ENCODE peak calls at places on chromosomes 5 and 9, in eight cellular contexts. A is astrocyte of the spinal cord, M is NCI-H1417, Y is HT1080, J is tibial nerve, F is NCI-H2081, I is cerebellum, O is left ventricle myocardium inferior. E is an unnamed sample.
A peak's percentile ranks its signal among the peaks of the same experiment; 100 is the strongest.

GRCh38 chr5:59317023-59317771 is 576.3 kb downstream of the PDE4D start:
- DNase-seq in F (peak; percentile 83), Y (no peak), O (no peak), J (peak; percentile 19), I (no peak), A (peak; percentile 57), M (peak; percentile 54), E (no peak)

GRCh38 chr5:178442361-178443256 is 147.6 kb downstream of the COL23A1 start:
- DNase-seq in Y (no peak), J (no peak), F (no peak), I (no peak), M (no peak), A (no peak), O (no peak), E (no peak)

GRCh38 chr9:121207371-121207940 is 5.8 kb upstream of the RAB14 start:
- DNase-seq in M (no peak), Y (no peak), O (no peak), A (no peak), J (no peak), F (no peak), I (no peak), E (no peak)

GRCh38 chr9:121884057-121884512 is 209.0 kb downstream of the TTLL11 start:
- DNase-seq in F (no peak), I (peak; percentile 76), O (no peak), M (no peak), J (no peak), A (peak; percentile 55), Y (no peak), E (peak; percentile 81)

GRCh38 chr5:174625591-174626365 is 98.6 kb upstream of the MSX2 start:
- DNase-seq in I (no peak), A (no peak), Y (no peak), M (peak; percentile 82), J (no peak), F (no peak), O (no peak), E (peak; percentile 25)

GRCh38 chr9:99416007-99416406 is 193.9 kb downstream of the SEC61B start:
- DNase-seq in J (no peak), O (no peak), I (no peak), F (no peak), A (peak; percentile 16), M (no peak), Y (peak; percentile 73), E (no peak)

GRCh38 chr9:130239741-130240241 is 25.8 kb upstream of the HMCN2 start:
- DNase-seq in J (no peak), A (no peak), M (no peak), I (no peak), F (no peak), O (no peak), Y (no peak), E (no peak)

GRCh38 chr9:129414377-129415021 is 206.4 kb downstream of the C9orf50 start:
- DNase-seq in Y (no peak), O (peak; percentile 42), I (no peak), A (peak; percentile 46), J (peak; percentile 51), F (no peak), M (no peak), E (no peak)

GRCh38 chr5:134503088-134503936 is 22.2 kb upstream of the JADE2 start:
- DNase-seq in M (no peak), F (no peak), I (no peak), Y (peak; percentile 100), O (peak; percentile 70), A (peak; percentile 99), J (peak; percentile 30), E (no peak)

GRCh38 chr9:113589890-113590289 is 126.4 kb downstream of the RGS3 start:
- DNase-seq in Y (peak; percentile 50), F (peak; percentile 2), J (no peak), M (no peak), I (no peak), A (peak; percentile 52), O (no peak), E (peak; percentile 48)

GRCh38 chr5:126780165-126780827 is 3.4 kb downstream of the LMNB1 start:
- DNase-seq in M (peak; percentile 50), O (no peak), A (peak; percentile 81), J (peak; percentile 47), F (peak; percentile 56), I (peak; percentile 76), Y (peak; percentile 66), E (peak; percentile 78)

GRCh38 chr9:108668191-108668940 is 187.4 kb downstream of the ACTL7B start:
- DNase-seq in M (no peak), J (no peak), Y (no peak), I (no peak), F (no peak), A (no peak), O (no peak), E (no peak)

GRCh38 chr5:160310910-160311295 is 1.5 kb downstream of the CCNJL start:
- DNase-seq in J (no peak), A (no peak), M (no peak), O (no peak), Y (no peak), I (peak; percentile 49), F (no peak), E (no peak)

GRCh38 chr5:115349001-115349817 is 52.8 kb upstream of the CCDC112 start:
- DNase-seq in O (no peak), J (peak; percentile 23), I (no peak), F (peak; percentile 4), M (no peak), A (peak; percentile 89), Y (peak; percentile 90), E (peak; percentile 53)

GRCh38 chr5:153081385-153081784 is 409.1 kb upstream of the GRIA1 start:
- DNase-seq in A (no peak), J (no peak), I (no peak), F (peak; percentile 57), M (no peak), Y (peak; percentile 31), O (no peak), E (no peak)

GRCh38 chr9:34994429-34995287 is 5.1 kb downstream of the DNAJB5 start:
- DNase-seq in M (peak; percentile 3), Y (peak; percentile 76), J (no peak), O (no peak), A (peak; percentile 55), F (peak; percentile 75), I (peak; percentile 84), E (peak; percentile 76)

GRCh38 chr9:117355542-117355941 is 59.3 kb downstream of the ASTN2 start:
- DNase-seq in I (no peak), J (no peak), A (no peak), F (no peak), O (no peak), Y (no peak), M (no peak), E (no peak)

GRCh38 chr9:89368978-89369377 is 50.7 kb downstream of the SECISBP2 start:
- DNase-seq in J (no peak), F (no peak), Y (no peak), I (no peak), A (no peak), M (no peak), O (no peak), E (no peak)

GRCh38 chr9:76560481-76560891 is 101.5 kb downstream of the GCNT1 start:
- DNase-seq in Y (peak; percentile 62), I (no peak), O (no peak), J (no peak), F (no peak), M (no peak), A (peak; percentile 73), E (no peak)

GRCh38 chr9:87891754-87892153 is 9.1 kb downstream of the SPATA31E1 start:
- DNase-seq in I (no peak), Y (no peak), F (no peak), M (no peak), A (no peak), O (no peak), J (no peak), E (no peak)

GRCh38 chr5:38601133-38601842 is 44.8 kb upstream of the LIFR start:
- DNase-seq in I (no peak), F (no peak), M (no peak), O (peak; percentile 46), Y (no peak), A (no peak), J (peak; percentile 33), E (no peak)

E was measured in Ammon's horn.